ENCODE peak calls at places on chromosomes 11 and 22, in nine cellular contexts. D is cardiac fibroblast; W is transverse colon; G is mammary epithelial cell; X is IMR-90; L is CD8-positive, alpha-beta T cell; S is choroid plexus epithelial cell; Q is neural progenitor cell; R is dorsolateral prefrontal cortex. B is an unnamed sample.
A peak's percentile ranks its signal among the peaks of the same experiment; 100 is the strongest.

GRCh38 chr11:7637447-7638157 is 35.7 kb downstream of the CYB5R2 start:
- DNase-seq in R (no peak), S (peak; percentile 54), D (peak; percentile 96), W (no peak), Q (no peak), G (peak; percentile 58), X (peak; percentile 65), L (no peak), B (peak; percentile 61)

GRCh38 chr11:128135451-128135850 is 451.9 kb downstream of the ETS1 start:
- DNase-seq in S (peak; percentile 4), L (no peak), G (peak; percentile 90), X (no peak), W (no peak), Q (peak; percentile 71), D (peak; percentile 42), R (no peak), B (no peak)

GRCh38 chr22:24696551-24697001 is 77.9 kb downstream of the PIWIL3 start:
- DNase-seq in L (no peak), G (no peak), X (no peak), D (no peak), R (no peak), S (no peak), W (no peak), Q (no peak), B (no peak)

GRCh38 chr11:121112498-121113455 is 11.7 kb downstream of the TECTA start:
- DNase-seq in D (peak; percentile 81), W (peak; percentile 49), L (peak; percentile 27), S (peak; percentile 81), X (peak; percentile 82), G (peak; percentile 56), Q (peak; percentile 81), R (peak; percentile 77), B (peak; percentile 82)

GRCh38 chr11:35688023-35688422 is 25.4 kb downstream of the TRIM44 start:
- DNase-seq in R (no peak), S (peak; percentile 25), X (peak; percentile 71), D (peak; percentile 57), L (no peak), G (peak; percentile 33), W (no peak), Q (no peak), B (peak; percentile 65)

GRCh38 chr11:64721359-64721699 is 1.7 kb downstream of the NRXN2 start:
- DNase-seq in L (no peak), G (no peak), R (no peak), W (no peak), S (no peak), D (no peak), X (no peak), Q (no peak), B (no peak)

GRCh38 chr11:83760942-83761341 is 474.8 kb upstream of the CCDC90B start:
- DNase-seq in D (no peak), W (no peak), S (no peak), G (no peak), X (no peak), L (no peak), R (no peak), Q (no peak), B (no peak)

GRCh38 chr22:26516503-26516902 is 4.2 kb upstream of the TFIP11 start:
- DNase-seq in R (no peak), Q (no peak), G (no peak), D (no peak), W (no peak), X (no peak), S (no peak), L (no peak), B (no peak)

GRCh38 chr22:47155912-47156311 is 393.5 kb downstream of the TBC1D22A start:
- DNase-seq in S (no peak), D (no peak), G (no peak), Q (no peak), L (no peak), W (no peak), R (no peak), X (no peak), B (no peak)

GRCh38 chr11:19805827-19806226 is 93.2 kb downstream of the NAV2 start:
- DNase-seq in R (no peak), Q (no peak), S (no peak), D (no peak), L (no peak), X (peak; percentile 64), G (no peak), W (no peak), B (no peak)

GRCh38 chr11:6919698-6920097 is 1.1 kb upstream of the OR2D3 start:
- DNase-seq in D (no peak), L (no peak), Q (no peak), R (no peak), W (no peak), S (no peak), G (no peak), X (no peak), B (no peak)

GRCh38 chr11:6404341-6405038 is 14.2 kb downstream of the SMPD1 start:
- DNase-seq in X (peak; percentile 70), R (peak; percentile 73), W (no peak), G (no peak), S (peak; percentile 25), D (no peak), L (peak; percentile 44), Q (peak; percentile 60), B (peak; percentile 74)

GRCh38 chr11:95596011-95596489 is 193.5 kb downstream of the FAM76B start:
- DNase-seq in X (peak; percentile 39), G (peak; percentile 62), W (no peak), L (no peak), Q (no peak), S (peak; percentile 60), D (peak; percentile 38), R (no peak), B (peak; percentile 80)

GRCh38 chr22:45757068-45757467 is 85.4 kb downstream of the ATXN10 start:
- DNase-seq in S (no peak), R (no peak), L (no peak), X (peak; percentile 14), D (peak; percentile 69), W (no peak), G (no peak), Q (peak; percentile 89), B (no peak)

DNA sequence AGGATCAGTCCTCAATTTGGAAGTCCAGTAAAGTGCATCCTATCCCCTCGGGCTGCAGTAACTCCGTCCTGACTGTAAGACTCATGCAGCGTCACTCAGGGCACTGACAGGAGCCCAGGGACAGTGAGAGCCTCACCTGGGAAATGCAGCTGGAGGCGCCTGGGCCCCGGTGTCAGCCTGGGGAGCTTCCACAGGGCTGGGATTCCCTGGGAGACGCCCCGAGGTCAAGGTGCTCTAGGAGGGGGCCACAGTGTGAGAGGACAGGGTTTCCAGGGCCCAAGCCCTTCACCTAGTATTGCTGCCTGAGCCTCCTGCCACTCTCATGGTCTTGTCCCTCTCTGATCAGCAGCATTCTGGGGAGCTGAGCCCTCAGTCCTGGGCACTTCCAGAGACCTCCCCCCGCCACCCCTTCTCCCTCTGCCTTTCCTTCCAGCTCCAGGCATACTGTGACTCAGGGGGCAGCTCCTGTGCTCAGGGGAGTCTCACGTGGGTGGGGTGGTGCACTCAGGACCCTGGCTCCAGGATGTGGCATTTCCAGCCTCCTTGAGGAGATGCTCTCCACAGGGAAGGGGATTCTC is 99.1 kb upstream of the IGLL5 start:
- DNase-seq in L (no peak), X (no peak), S (no peak), G (no peak), R (no peak), Q (no peak), W (no peak), D (no peak), B (no peak)
- H3K4me3 ChIP-seq in L (no peak overlapping the region), X (no peak overlapping the region), S (no peak overlapping the region), G (no peak overlapping the region), R (no peak overlapping the region), Q (no peak overlapping the region), W (no peak overlapping the region), D (no peak overlapping the region), B (no peak overlapping the region)

GRCh38 chr11:850777-851762 is 8.4 kb downstream of the TSPAN4 start:
- DNase-seq in L (no peak), R (no peak), X (no peak), Q (peak; percentile 77), G (no peak), W (no peak), D (no peak), S (no peak), B (no peak)
- TF ChIP-seq CTCF in L (no peak), R (no peak), X (no peak), Q (peak; percentile 49), G (peak; percentile 9), W (no peak), D (no peak), S (peak; percentile 23), B (peak; percentile 6)

DNA sequence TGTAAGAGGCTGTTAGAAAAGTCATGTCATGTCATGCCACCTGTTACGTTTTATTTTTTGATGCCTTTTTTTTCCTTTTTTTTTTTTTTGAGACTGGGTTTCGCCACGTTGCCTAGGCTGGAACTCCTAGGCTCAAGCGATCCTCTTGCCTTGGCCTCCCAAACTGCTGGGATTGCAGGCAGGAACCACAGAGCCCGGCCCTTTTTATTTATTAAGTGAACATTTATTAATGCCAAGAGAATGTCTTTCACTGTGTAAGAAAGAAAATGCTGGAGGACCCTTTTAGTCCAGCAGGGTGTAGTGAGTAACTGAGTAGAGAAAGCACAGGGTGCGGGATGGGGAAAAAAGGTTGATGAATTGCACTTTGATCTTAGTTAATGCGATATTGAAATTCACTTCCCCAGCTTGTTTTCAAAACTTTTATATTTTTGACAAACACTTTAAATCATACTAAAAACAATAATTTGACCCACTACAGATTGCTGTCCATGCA is 2.3 kb upstream of the XBP1 start:
- DNase-seq in G (no peak), Q (no peak), R (no peak), S (no peak), W (no peak), L (no peak), D (no peak), X (no peak), B (no peak)
- H3K4me3 ChIP-seq in G (no peak overlapping the region), Q (no peak overlapping the region), R (no peak overlapping the region), S (no peak overlapping the region), W (peak overlapping the region; percentile 99), L (peak overlapping the region; percentile 47), D (no peak overlapping the region), X (no peak overlapping the region), B (no peak overlapping the region)

DNA sequence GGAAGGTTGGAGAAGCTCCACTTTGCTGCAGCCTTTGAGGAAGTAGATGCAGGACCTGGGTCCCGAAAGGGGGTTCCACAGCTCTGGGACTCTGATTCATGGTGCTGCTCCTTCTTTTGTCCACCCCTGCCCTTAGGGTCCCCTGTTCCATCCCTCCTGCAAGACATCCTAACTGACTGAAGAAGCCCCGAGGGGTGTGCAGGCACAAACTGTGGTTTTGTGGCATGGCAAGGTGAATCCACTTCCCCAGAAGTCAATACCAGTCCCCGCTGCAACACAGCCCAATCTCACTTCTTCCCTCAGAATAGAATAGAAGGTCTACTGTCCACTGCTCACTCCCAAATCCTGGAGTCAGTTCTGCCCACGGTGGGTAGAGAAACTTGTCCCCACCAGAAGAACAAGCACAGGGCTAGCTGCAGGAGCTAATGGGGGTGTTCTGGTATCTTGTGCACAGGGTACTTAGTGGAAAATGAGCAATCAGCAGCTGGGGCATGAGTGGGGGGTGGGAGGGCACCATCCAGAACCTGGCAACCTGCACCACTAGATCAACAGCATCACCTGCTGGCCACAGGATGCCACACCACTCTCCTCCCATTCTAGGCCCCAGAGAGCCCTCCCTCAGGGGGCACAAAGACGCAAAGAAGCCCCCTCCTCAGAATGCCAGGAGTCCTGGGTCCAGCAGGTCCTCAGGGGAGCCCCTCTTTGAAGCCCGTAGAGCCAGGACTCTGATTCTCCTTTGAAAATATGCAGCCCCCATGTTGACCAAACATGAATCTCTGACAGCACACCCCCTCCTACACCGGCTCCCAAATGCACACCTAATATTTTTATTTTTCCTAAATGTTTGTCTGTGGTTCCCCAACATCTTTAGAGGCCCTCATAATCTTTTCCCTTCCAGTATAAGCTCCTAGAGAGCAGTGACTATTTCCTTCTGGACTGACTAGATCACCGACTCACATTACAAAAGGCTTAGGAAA is 14.1 kb downstream of the SPATA19 start:
- DNase-seq in Q (peak; percentile 47), W (no peak), D (no peak), X (no peak), G (no peak), R (no peak), L (peak; percentile 8), S (no peak), B (no peak)
- TF ChIP-seq CTCF in Q (peak; percentile 75), W (no peak), D (no peak), X (no peak), G (peak; percentile 50), R (peak; percentile 53), L (no peak), S (peak; percentile 12), B (no peak)

B was measured in foreskin fibroblast.